ENCODE peak calls at places on chromosomes 16 and 17, in five cellular contexts. One of them, this sample, is unnamed.

GRCh38 chr17:16381496-16381820 is 567 bp downstream of the UBB start:
- ATAC-seq in GM12878: peak
- ATAC-seq in K562: no peak
- ATAC-seq in upper lobe of left lung: no peak
- ATAC-seq in HepG2: no peak
- ATAC-seq in this sample: no peak

GRCh38 chr17:31226373-31226772 is 70.7 kb downstream of the OMG start:
- ATAC-seq in GM12878: no peak
- ATAC-seq in HepG2: no peak
- ATAC-seq in upper lobe of left lung: no peak
- ATAC-seq in K562: no peak
- ATAC-seq in this sample: no peak

GRCh38 chr17:17774009-17774881 is 62.5 kb downstream of the SREBF1 start:
- ATAC-seq in HepG2: no peak
- ATAC-seq in GM12878: no peak
- ATAC-seq in upper lobe of left lung: no peak
- ATAC-seq in K562: no peak
- ATAC-seq in this sample: peak

GRCh38 chr16:68231384-68232136 is 4.4 kb downstream of the ESRP2 start:
- ATAC-seq in K562: no peak
- ATAC-seq in upper lobe of left lung: no peak
- ATAC-seq in HepG2: no peak
- ATAC-seq in GM12878: no peak
- ATAC-seq in this sample: no peak

GRCh38 chr17:15247891-15248529 is 17.1 kb downstream of the PMP22 start:
- ATAC-seq in upper lobe of left lung: no peak
- ATAC-seq in K562: peak
- ATAC-seq in GM12878: no peak
- ATAC-seq in HepG2: peak
- ATAC-seq in this sample: no peak

GRCh38 chr17:5237541-5238016 is 2.9 kb upstream of the SCIMP start:
- ATAC-seq in K562: peak
- ATAC-seq in HepG2: peak
- ATAC-seq in upper lobe of left lung: peak
- ATAC-seq in GM12878: peak
- ATAC-seq in this sample: no peak

GRCh38 chr16:50507397-50507796 is 40.8 kb upstream of the NKD1 start:
- ATAC-seq in K562: no peak
- ATAC-seq in upper lobe of left lung: no peak
- ATAC-seq in HepG2: no peak
- ATAC-seq in GM12878: no peak
- ATAC-seq in this sample: no peak

GRCh38 chr17:81494984-81495383 is 17.6 kb downstream of the ACTG1 start:
- ATAC-seq in upper lobe of left lung: no peak
- ATAC-seq in K562: peak
- ATAC-seq in GM12878: peak
- ATAC-seq in HepG2: peak
- ATAC-seq in this sample: no peak

GRCh38 chr16:16149710-16150116 is 73.6 kb downstream of the ABCC6 start:
- ATAC-seq in HepG2: peak
- ATAC-seq in upper lobe of left lung: peak
- ATAC-seq in K562: peak
- ATAC-seq in GM12878: no peak
- ATAC-seq in this sample: peak

GRCh38 chr16:75429621-75430403 is 3.5 kb downstream of the CFDP1 start:
- ATAC-seq in GM12878: no peak
- ATAC-seq in upper lobe of left lung: no peak
- ATAC-seq in K562: no peak
- ATAC-seq in HepG2: no peak
- ATAC-seq in this sample: no peak

GRCh38 chr17:32275060-32276042 is 9.7 kb downstream of the RHBDL3 start:
- ATAC-seq in GM12878: peak
- ATAC-seq in upper lobe of left lung: peak
- ATAC-seq in K562: peak
- ATAC-seq in HepG2: peak
- ATAC-seq in this sample: no peak

GRCh38 chr16:54422159-54422558 is 135.6 kb upstream of the IRX3 start:
- ATAC-seq in K562: no peak
- ATAC-seq in GM12878: no peak
- ATAC-seq in HepG2: peak
- ATAC-seq in upper lobe of left lung: no peak
- ATAC-seq in this sample: no peak

GRCh38 chr17:40490289-40490853 is 11.1 kb downstream of the TNS4 start:
- ATAC-seq in K562: peak
- ATAC-seq in upper lobe of left lung: peak
- ATAC-seq in HepG2: no peak
- ATAC-seq in GM12878: peak
- ATAC-seq in this sample: peak

GRCh38 chr17:15431201-15431600 is 36.2 kb downstream of the CDRT4 start:
- ATAC-seq in GM12878: no peak
- ATAC-seq in HepG2: no peak
- ATAC-seq in upper lobe of left lung: no peak
- ATAC-seq in K562: no peak
- ATAC-seq in this sample: peak

GRCh38 chr16:72517154-72517553 is 345.2 kb upstream of the PMFBP1 start:
- ATAC-seq in HepG2: no peak
- ATAC-seq in GM12878: no peak
- ATAC-seq in upper lobe of left lung: no peak
- ATAC-seq in K562: no peak
- ATAC-seq in this sample: no peak

GRCh38 chr17:3015890-3016289 is 47.5 kb downstream of the OR1D5 start:
- ATAC-seq in K562: no peak
- ATAC-seq in GM12878: no peak
- ATAC-seq in upper lobe of left lung: no peak
- ATAC-seq in HepG2: no peak
- ATAC-seq in this sample: no peak

GRCh38 chr16:78988361-78988992 is 612.1 kb downstream of the MAF start:
- ATAC-seq in HepG2: no peak
- ATAC-seq in K562: peak
- ATAC-seq in GM12878: no peak
- ATAC-seq in upper lobe of left lung: no peak
- ATAC-seq in this sample: no peak

GRCh38 chr17:9470171-9470570 is 105.4 kb downstream of the STX8 start:
- ATAC-seq in GM12878: peak
- ATAC-seq in K562: no peak
- ATAC-seq in HepG2: no peak
- ATAC-seq in upper lobe of left lung: no peak
- ATAC-seq in this sample: no peak

GRCh38 chr16:87226926-87227650 is 90.1 kb downstream of the C16orf95 start:
- ATAC-seq in HepG2: peak
- ATAC-seq in upper lobe of left lung: peak
- ATAC-seq in K562: no peak
- ATAC-seq in GM12878: no peak
- ATAC-seq in this sample: peak

GRCh38 chr16:58605562-58605961 is 24.1 kb downstream of the CNOT1 start:
- ATAC-seq in HepG2: no peak
- ATAC-seq in GM12878: no peak
- ATAC-seq in upper lobe of left lung: no peak
- ATAC-seq in K562: no peak
- ATAC-seq in this sample: no peak

GRCh38 chr16:89864421-89864820 is 9.0 kb upstream of the TCF25 start:
- ATAC-seq in GM12878: peak
- ATAC-seq in K562: no peak
- ATAC-seq in upper lobe of left lung: no peak
- ATAC-seq in HepG2: no peak
- ATAC-seq in this sample: no peak

GRCh38 chr16:17304124-17304813 is 166.5 kb downstream of the XYLT1 start:
- ATAC-seq in GM12878: no peak
- ATAC-seq in HepG2: no peak
- ATAC-seq in upper lobe of left lung: no peak
- ATAC-seq in K562: no peak
- ATAC-seq in this sample: peak

GRCh38 chr17:51710289-51710979 is 448.1 kb downstream of the CA10 start:
- ATAC-seq in upper lobe of left lung: no peak
- ATAC-seq in GM12878: no peak
- ATAC-seq in HepG2: no peak
- ATAC-seq in K562: no peak
- ATAC-seq in this sample: peak

GRCh38 chr16:72588554-72588953 is 416.6 kb upstream of the PMFBP1 start:
- ATAC-seq in GM12878: no peak
- ATAC-seq in HepG2: no peak
- ATAC-seq in K562: no peak
- ATAC-seq in upper lobe of left lung: no peak
- ATAC-seq in this sample: no peak

GRCh38 chr16:84404936-84405640 is 36.8 kb downstream of the ATP2C2 start:
- ATAC-seq in GM12878: no peak
- ATAC-seq in K562: no peak
- ATAC-seq in upper lobe of left lung: no peak
- ATAC-seq in HepG2: no peak
- ATAC-seq in this sample: no peak

GRCh38 chr17:17484451-17484899 is 7.7 kb downstream of the MED9 start:
- ATAC-seq in HepG2: no peak
- ATAC-seq in GM12878: peak
- ATAC-seq in upper lobe of left lung: no peak
- ATAC-seq in K562: no peak
- ATAC-seq in this sample: no peak

GRCh38 chr16:87713469-87714229 is 52.1 kb downstream of the KLHDC4 start:
- ATAC-seq in GM12878: peak
- ATAC-seq in HepG2: no peak
- ATAC-seq in upper lobe of left lung: no peak
- ATAC-seq in K562: no peak
- ATAC-seq in this sample: no peak

GRCh38 chr16:11203111-11203623 is 52.8 kb downstream of the SOCS1 start:
- ATAC-seq in GM12878: peak
- ATAC-seq in upper lobe of left lung: no peak
- ATAC-seq in HepG2: no peak
- ATAC-seq in K562: no peak
- ATAC-seq in this sample: no peak

GRCh38 chr17:77666881-77667395 is 291.6 kb upstream of the TNRC6C start:
- ATAC-seq in K562: no peak
- ATAC-seq in upper lobe of left lung: no peak
- ATAC-seq in HepG2: no peak
- ATAC-seq in GM12878: no peak
- ATAC-seq in this sample: no peak

GRCh38 chr17:3029213-3029913 is 34.0 kb downstream of the OR1D5 start:
- ATAC-seq in GM12878: no peak
- ATAC-seq in HepG2: no peak
- ATAC-seq in K562: no peak
- ATAC-seq in upper lobe of left lung: no peak
- ATAC-seq in this sample: no peak

GRCh38 chr16:25006504-25007055 is 8.6 kb downstream of the ARHGAP17 start:
- ATAC-seq in K562: peak
- ATAC-seq in upper lobe of left lung: peak
- ATAC-seq in HepG2: peak
- ATAC-seq in GM12878: peak
- ATAC-seq in this sample: peak

GRCh38 chr17:29076087-29076486 is 33.1 kb downstream of the PIPOX start:
- ATAC-seq in HepG2: peak
- ATAC-seq in upper lobe of left lung: no peak
- ATAC-seq in GM12878: no peak
- ATAC-seq in K562: no peak
- ATAC-seq in this sample: no peak

GRCh38 chr17:48615212-48615962 is at the start of gene HOXB8:
- ATAC-seq in K562: no peak
- ATAC-seq in HepG2: no peak
- ATAC-seq in upper lobe of left lung: no peak
- ATAC-seq in GM12878: no peak
- ATAC-seq in this sample: no peak
- TF ChIP-seq POLR2AphosphoS5 in K562: no peak
- TF ChIP-seq POLR2AphosphoS5 in HepG2: no peak
- TF ChIP-seq POLR2AphosphoS5 in upper lobe of left lung: no peak
- TF ChIP-seq POLR2AphosphoS5 in GM12878: no peak
- TF ChIP-seq POLR2AphosphoS5 in this sample: no peak

GRCh38 chr17:7435676-7436555 is 681 bp downstream of the TMEM102 start:
- ATAC-seq in K562: peak
- ATAC-seq in HepG2: peak
- ATAC-seq in upper lobe of left lung: peak
- ATAC-seq in GM12878: peak
- ATAC-seq in this sample: no peak
- TF ChIP-seq CTCF in K562: no peak
- TF ChIP-seq CTCF in HepG2: peak
- TF ChIP-seq CTCF in upper lobe of left lung: peak
- TF ChIP-seq CTCF in GM12878: peak
- TF ChIP-seq CTCF in this sample: no peak

DNA sequence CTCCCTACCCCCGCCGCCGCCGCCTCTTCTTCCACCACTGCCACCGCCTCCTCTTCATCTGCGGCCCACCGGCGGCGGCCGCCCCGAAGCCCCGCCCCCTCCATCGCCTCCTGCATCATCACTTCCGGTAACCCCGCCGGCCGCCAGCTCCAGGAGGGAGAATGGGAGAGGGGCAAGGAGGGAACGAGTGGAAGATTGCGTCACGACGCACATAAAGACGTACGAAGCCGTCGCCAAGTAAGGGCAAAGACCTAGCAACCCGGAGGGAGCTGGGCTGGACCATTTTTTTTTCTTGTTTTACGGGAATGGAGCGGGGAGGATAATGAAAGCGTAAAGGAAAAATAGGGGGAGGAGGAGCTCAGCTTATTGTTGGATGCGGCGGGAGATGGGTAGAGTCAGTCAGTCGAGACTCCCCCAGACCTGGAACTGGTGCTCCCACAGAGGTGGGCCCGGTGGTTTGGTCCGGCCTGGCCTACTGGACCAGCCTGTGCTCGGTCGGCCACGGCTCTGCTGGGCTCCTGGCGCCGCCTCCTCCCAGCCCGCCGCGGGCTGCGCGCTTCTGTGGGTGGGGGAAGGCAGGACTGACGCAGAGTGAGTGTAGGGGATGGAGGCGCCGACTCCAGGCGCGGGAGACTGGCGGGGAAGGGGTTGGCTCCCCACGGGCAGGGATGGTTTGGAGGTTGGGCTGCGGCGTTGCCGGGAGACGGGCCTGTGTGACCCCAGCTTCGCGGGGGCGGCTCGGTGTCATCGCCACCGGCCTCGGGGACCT is at the start of the genes DCUN1D3 and LYRM1:
- ATAC-seq in K562: peak
- ATAC-seq in upper lobe of left lung: peak
- ATAC-seq in GM12878: peak
- ATAC-seq in HepG2: peak
- ATAC-seq in this sample: peak
- TF ChIP-seq EP300 in K562: no peak
- TF ChIP-seq EP300 in upper lobe of left lung: no peak
- TF ChIP-seq EP300 in GM12878: peak
- TF ChIP-seq EP300 in HepG2: peak
- TF ChIP-seq EP300 in this sample: no peak

DNA sequence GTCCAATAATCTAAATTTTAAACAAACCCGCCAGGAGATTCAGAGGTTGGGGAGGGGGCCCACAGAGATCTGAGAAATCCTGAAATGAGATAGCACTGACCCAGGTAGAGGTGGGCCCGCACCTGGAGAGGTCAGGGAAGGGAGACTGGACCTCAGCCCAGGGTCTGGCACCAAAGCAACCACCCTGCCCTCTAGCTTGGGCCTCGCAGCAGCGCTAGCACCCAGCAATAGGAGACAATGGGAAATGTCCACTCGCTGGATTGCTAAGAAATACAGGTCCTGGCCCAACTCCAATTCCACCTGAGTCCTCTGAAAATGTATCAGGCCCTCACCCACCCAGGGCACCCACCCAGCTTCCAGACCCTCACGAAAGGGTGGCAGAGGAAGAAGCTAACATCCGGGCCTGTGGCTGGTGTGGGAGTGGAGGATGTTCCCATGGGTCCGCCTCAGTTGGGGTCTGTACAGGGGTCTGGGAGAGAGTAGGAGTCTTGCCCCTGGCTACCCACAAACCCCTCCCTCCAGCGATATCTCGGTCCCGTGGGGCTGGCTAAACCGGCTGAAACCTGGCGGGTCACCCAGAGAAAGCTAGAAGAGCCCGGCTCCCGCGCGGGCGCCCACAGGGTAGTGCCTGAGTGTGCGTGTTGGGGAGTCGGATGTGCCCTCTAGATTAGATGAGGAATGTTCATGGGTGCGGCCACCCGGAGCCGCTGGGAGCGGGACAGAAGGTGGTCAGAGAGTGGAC is 1.1 kb downstream of the PLLP start:
- ATAC-seq in GM12878: no peak
- ATAC-seq in upper lobe of left lung: peak
- ATAC-seq in HepG2: peak
- ATAC-seq in K562: no peak
- ATAC-seq in this sample: peak
- TF ChIP-seq POLR2AphosphoS5 in GM12878: no peak
- TF ChIP-seq POLR2AphosphoS5 in upper lobe of left lung: no peak
- TF ChIP-seq POLR2AphosphoS5 in HepG2: no peak
- TF ChIP-seq POLR2AphosphoS5 in K562: no peak
- TF ChIP-seq POLR2AphosphoS5 in this sample: no peak

This sample was measured in gastroesophageal sphincter.